ENCODE peak calls at places on chromosome 22, in nine cellular contexts. F is thoracic aorta, I is stomach, Z is dorsolateral prefrontal cortex, P is upper lobe of right lung, A is colonic mucosa, V is IMR-90, J is HCT116, G is brain microvascular endothelial cell. O is an unnamed sample.
A peak's percentile ranks its signal among the peaks of the same experiment; 100 is the strongest.

GRCh38 chr22:28052818-28053217 is 133.8 kb upstream of the PITPNB start:
- DNase-seq in J (no peak), F (no peak), G (no peak), A (no peak), I (no peak), Z (no peak), V (no peak), P (no peak), O (no peak)

GRCh38 chr22:32823024-32823730 is 21.7 kb downstream of the TIMP3 start:
- DNase-seq in A (peak; percentile 48), J (peak; percentile 43), V (peak; percentile 44), G (no peak), I (peak; percentile 53), F (no peak), P (no peak), Z (no peak), O (no peak)

GRCh38 chr22:26041931-26042330 is 127.3 kb upstream of the SEZ6L start:
- DNase-seq in I (no peak), Z (no peak), J (no peak), F (no peak), G (no peak), V (no peak), A (no peak), P (no peak), O (no peak)

GRCh38 chr22:16829985-16830384 is 4.8 kb upstream of the XKR3 start:
- DNase-seq in Z (no peak), A (no peak), V (no peak), I (no peak), J (no peak), P (no peak), G (no peak), F (no peak), O (no peak)

GRCh38 chr22:43396934-43397457 is 14.8 kb upstream of the MPPED1 start:
- DNase-seq in G (no peak), Z (no peak), V (no peak), A (no peak), I (peak; percentile 66), F (no peak), P (peak; percentile 52), J (no peak), O (no peak)

GRCh38 chr22:39309881-39310714 is 9.3 kb downstream of the RPL3 start:
- DNase-seq in Z (no peak), V (peak; percentile 58), F (no peak), J (no peak), I (no peak), G (peak; percentile 53), A (no peak), P (no peak), O (no peak)

GRCh38 chr22:25350551-25350971 is 131.1 kb downstream of the CRYBB2 start:
- DNase-seq in A (no peak), F (no peak), V (no peak), Z (no peak), P (no peak), G (no peak), I (peak; percentile 16), J (no peak), O (no peak)

GRCh38 chr22:37333724-37334460 is 51.6 kb downstream of the CYTH4 start:
- DNase-seq in G (no peak), F (no peak), I (no peak), P (no peak), Z (no peak), J (no peak), A (no peak), V (no peak), O (no peak)

GRCh38 chr22:29517215-29517908 is 36.2 kb downstream of the THOC5 start:
- DNase-seq in A (no peak), G (no peak), Z (peak; percentile 55), P (no peak), J (no peak), I (peak; percentile 34), V (no peak), F (no peak), O (no peak)

GRCh38 chr22:31248138-31248745 is 36.1 kb downstream of the LIMK2 start:
- DNase-seq in J (no peak), G (peak; percentile 94), Z (peak; percentile 77), A (peak; percentile 55), F (peak; percentile 41), P (peak; percentile 85), V (peak; percentile 94), I (peak; percentile 57), O (peak; percentile 78)

GRCh38 chr22:50438305-50439275 is 36.2 kb downstream of the SBF1 start:
- DNase-seq in P (no peak), J (no peak), I (no peak), F (no peak), V (no peak), G (no peak), A (no peak), Z (no peak), O (no peak)

GRCh38 chr22:50439314-50440250 is 35.3 kb downstream of the SBF1 start:
- DNase-seq in A (no peak), J (no peak), Z (no peak), P (no peak), V (no peak), I (no peak), F (no peak), G (no peak), O (no peak)

GRCh38 chr22:50443202-50443601 is 31.6 kb downstream of the SBF1 start:
- DNase-seq in V (no peak), Z (no peak), G (no peak), P (no peak), I (no peak), J (no peak), A (no peak), F (no peak), O (no peak)

GRCh38 chr22:50441428-50441993 is 33.3 kb downstream of the SBF1 start:
- DNase-seq in Z (no peak), A (no peak), V (no peak), F (no peak), P (no peak), G (no peak), J (no peak), I (no peak), O (no peak)

GRCh38 chr22:50440544-50441249 is 34.1 kb downstream of the SBF1 start:
- DNase-seq in J (no peak), A (no peak), I (no peak), Z (no peak), V (no peak), P (peak; percentile 65), F (no peak), G (no peak), O (no peak)
- H3K27ac ChIP-seq in J (no peak overlapping the region), A (no peak overlapping the region), I (no peak overlapping the region), Z (no peak overlapping the region), V (no peak overlapping the region), P (no peak overlapping the region), F (no peak overlapping the region), G (no peak overlapping the region), O (no peak overlapping the region)

GRCh38 chr22:19478086-19478392 is 954 bp downstream of the UFD1 start:
- DNase-seq in I (no peak), J (no peak), G (no peak), A (no peak), P (no peak), V (no peak), Z (no peak), F (no peak), O (no peak)
- H3K27ac ChIP-seq in I (peak overlapping the region; percentile 95), J (peak overlapping the region; percentile 86), G (peak overlapping the region; percentile 100), A (peak overlapping the region; percentile 91), P (peak overlapping the region; percentile 100), V (peak overlapping the region; percentile 33), Z (no peak overlapping the region), F (peak overlapping the region; percentile 97), O (peak overlapping the region; percentile 92)

GRCh38 chr22:41257696-41258095 is 17.0 kb upstream of the CHADL start:
- DNase-seq in G (no peak), F (no peak), J (no peak), A (no peak), V (no peak), Z (no peak), I (no peak), P (no peak), O (no peak)

GRCh38 chr22:41254230-41254629 is 13.5 kb upstream of the CHADL start:
- DNase-seq in V (no peak), G (no peak), F (no peak), I (no peak), A (no peak), J (no peak), Z (no peak), P (no peak), O (no peak)

GRCh38 chr22:41252365-41252764 is 11.6 kb upstream of the CHADL start:
- DNase-seq in P (no peak), F (no peak), J (no peak), Z (no peak), G (no peak), I (no peak), A (no peak), V (no peak), O (no peak)

GRCh38 chr22:41256898-41257260 is 16.1 kb upstream of the CHADL start:
- DNase-seq in J (no peak), I (no peak), V (peak; percentile 27), A (no peak), G (peak; percentile 25), F (no peak), Z (no peak), P (no peak), O (no peak)

GRCh38 chr22:41256254-41256897 is 15.6 kb upstream of the CHADL start:
- DNase-seq in F (no peak), A (no peak), P (no peak), V (peak; percentile 80), I (no peak), J (no peak), G (peak; percentile 76), Z (no peak), O (peak; percentile 74)
- H3K27ac ChIP-seq in F (no peak overlapping the region), A (no peak overlapping the region), P (no peak overlapping the region), V (peak overlapping the region; percentile 6), I (no peak overlapping the region), J (peak overlapping the region; percentile 10), G (peak overlapping the region; percentile 57), Z (no peak overlapping the region), O (peak overlapping the region; percentile 61)

DNA sequence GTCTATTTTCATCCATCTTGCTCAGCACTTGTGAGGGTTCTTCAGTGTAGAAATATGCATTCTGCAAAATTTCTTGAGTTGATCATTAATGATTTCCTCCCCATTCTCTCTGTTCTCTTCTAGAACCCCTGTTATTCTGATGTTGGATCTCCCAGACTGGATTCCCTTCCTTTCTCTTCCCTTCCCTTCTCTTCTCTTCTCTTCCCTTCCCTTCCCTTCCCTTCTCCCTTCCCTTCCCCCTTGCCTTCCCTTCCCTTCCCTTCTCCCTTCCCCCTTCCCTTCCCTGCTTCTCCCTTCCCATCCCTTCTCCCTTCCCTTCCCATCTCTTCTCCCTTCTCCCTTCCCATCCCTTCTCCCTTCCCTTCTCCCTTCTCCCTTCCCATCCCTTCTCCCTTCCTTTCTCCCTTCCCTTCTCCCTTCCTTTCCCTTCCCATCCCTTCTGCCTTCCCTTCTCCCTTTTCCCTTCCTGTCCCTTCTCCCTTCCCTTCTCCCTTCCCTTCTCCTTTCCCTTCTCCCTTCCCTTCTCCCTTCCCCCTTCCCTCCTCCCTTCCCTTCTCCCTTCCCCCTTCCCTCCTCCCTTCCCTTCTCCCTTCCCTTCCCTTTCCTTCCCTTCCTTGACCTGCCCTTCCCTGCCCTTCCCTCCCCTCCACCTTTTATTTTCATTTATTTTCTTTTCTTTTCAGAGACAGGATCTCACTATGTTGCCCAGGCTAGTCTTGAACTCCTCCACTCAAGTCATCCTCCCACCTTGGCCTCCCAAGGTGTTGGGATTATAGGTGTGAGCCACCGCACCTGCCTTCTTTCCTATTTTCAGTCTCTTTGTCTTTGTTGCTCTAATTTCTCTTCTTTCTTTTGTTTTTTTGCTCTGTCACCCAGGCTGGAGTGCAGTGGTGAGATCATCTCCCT is 24.9 kb upstream of the RBFOX2 start:
- DNase-seq in G (no peak), A (no peak), J (no peak), P (no peak), I (no peak), Z (no peak), V (no peak), F (no peak), O (no peak)
- H3K27ac ChIP-seq in G (no peak overlapping the region), A (no peak overlapping the region), J (peak overlapping the region; percentile 86), P (no peak overlapping the region), I (no peak overlapping the region), Z (no peak overlapping the region), V (no peak overlapping the region), F (no peak overlapping the region), O (peak overlapping the region; percentile 98)